ENCODE peak calls at places on chromosomes 4 and X, in nine cellular contexts. I, K, O, X, V, A, M, F and E are unnamed samples.

GRCh38 chr4:143374771-143375170 is 38.1 kb downstream of the GAB1 start:
- DNase-seq in I (no peak), K (no peak), O (no peak), X (no peak), V (no peak), A (no peak), M (no peak), F (no peak), E (no peak)

GRCh38 chr4:113825272-113825671 is 63.7 kb upstream of the CAMK2D start:
- DNase-seq in I (peak; percentile 2), K (no peak), O (no peak), X (no peak), V (no peak), A (no peak), M (no peak), F (no peak), E (no peak)

GRCh38 chr4:20248155-20248558 is 3.5 kb upstream of the SLIT2 start:
- DNase-seq in I (no peak), K (no peak), O (no peak), X (no peak), V (peak; percentile 86), A (no peak), M (peak; percentile 53), F (peak; percentile 88), E (no peak)

GRCh38 chr4:47716017-47716416 is 121.8 kb downstream of the CORIN start:
- DNase-seq in I (no peak), K (no peak), O (no peak), X (no peak), V (no peak), A (peak; percentile 34), M (no peak), F (no peak), E (no peak)

GRCh38 chrX:115311666-115312065 is 22.2 kb downstream of the LUZP4 start:
- DNase-seq in I (no peak), K (peak; percentile 29), O (no peak), X (no peak), V (no peak), A (no peak), M (peak; percentile 23), F (no peak), E (no peak)

GRCh38 chr4:118282692-118283091 is 70.1 kb downstream of the PRSS12 start:
- DNase-seq in I (no peak), K (no peak), O (no peak), X (no peak), V (no peak), A (no peak), M (peak; percentile 10), F (peak; percentile 73), E (no peak)

GRCh38 chr4:41525129-41525528 is 12.8 kb upstream of the LIMCH1 start:
- DNase-seq in I (no peak), K (peak; percentile 54), O (no peak), X (no peak), V (no peak), A (no peak), M (peak; percentile 96), F (peak; percentile 85), E (no peak)

GRCh38 chr4:73499996-73500765 is 18.6 kb downstream of the AFM start:
- DNase-seq in I (no peak), K (no peak), O (no peak), X (no peak), V (no peak), A (peak; percentile 17), M (no peak), F (peak; percentile 27), E (no peak)

GRCh38 chrX:48493890-48494364 is 14.9 kb upstream of the PORCN start:
- DNase-seq in I (no peak), K (no peak), O (no peak), X (no peak), V (no peak), A (no peak), M (peak; percentile 39), F (peak; percentile 79), E (no peak)

GRCh38 chrX:283115-283845 is 2.1 kb downstream of the PLCXD1 start:
- DNase-seq in I (peak; percentile 88), K (peak; percentile 89), O (peak; percentile 89), X (peak; percentile 85), V (peak; percentile 63), A (no peak), M (peak; percentile 90), F (peak; percentile 89), E (peak; percentile 52)

GRCh38 chrX:151754641-151755215 is 20.2 kb downstream of the CNGA2 start:
- DNase-seq in I (no peak), K (no peak), O (no peak), X (no peak), V (no peak), A (no peak), M (no peak), F (peak; percentile 0), E (no peak)

GRCh38 chrX:12138366-12139313 is at the start of gene FRMPD4:
- DNase-seq in I (no peak), K (no peak), O (no peak), X (no peak), V (no peak), A (no peak), M (no peak), F (peak; percentile 50), E (no peak)

GRCh38 chr4:138190452-138190858 is 51.7 kb downstream of the SLC7A11 start:
- DNase-seq in I (no peak), K (no peak), O (no peak), X (no peak), V (no peak), A (no peak), M (no peak), F (no peak), E (no peak)

GRCh38 chr4:180098601-180099000 is 2144.6 kb upstream of the TENM3 start:
- DNase-seq in I (no peak), K (no peak), O (no peak), X (no peak), V (no peak), A (no peak), M (no peak), F (no peak), E (no peak)

GRCh38 chr4:40648141-40648540 is 18.5 kb upstream of the RBM47 start:
- DNase-seq in I (no peak), K (no peak), O (no peak), X (no peak), V (no peak), A (no peak), M (no peak), F (no peak), E (no peak)

GRCh38 chr4:140315032-140315826 is 58.2 kb upstream of the SCOC start:
- DNase-seq in I (no peak), K (no peak), O (no peak), X (no peak), V (no peak), A (no peak), M (no peak), F (no peak), E (no peak)

GRCh38 chr4:113768952-113769351 is 7.4 kb upstream of the CAMK2D start:
- DNase-seq in I (no peak), K (no peak), O (no peak), X (no peak), V (no peak), A (no peak), M (no peak), F (no peak), E (no peak)

GRCh38 chr4:125313497-125313896 is 1.3 kb upstream of the FAT4 start:
- DNase-seq in I (no peak), K (no peak), O (no peak), X (no peak), V (peak; percentile 78), A (peak; percentile 67), M (peak; percentile 91), F (peak; percentile 94), E (peak; percentile 91)

GRCh38 chr4:184819786-184820185 is 6.0 kb downstream of the ACSL1 start:
- DNase-seq in I (no peak), K (no peak), O (no peak), X (no peak), V (no peak), A (no peak), M (no peak), F (no peak), E (no peak)

GRCh38 chr4:16844796-16845586 is 53.5 kb downstream of the LDB2 start:
- DNase-seq in I (no peak), K (no peak), O (no peak), X (no peak), V (no peak), A (no peak), M (peak; percentile 42), F (peak; percentile 2), E (no peak)

GRCh38 chrX:13651150-13651549 is 1.8 kb upstream of the TCEANC start:
- DNase-seq in I (no peak), K (no peak), O (no peak), X (no peak), V (no peak), A (no peak), M (no peak), F (peak; percentile 45), E (no peak)

GRCh38 chr4:11073621-11074051 is 355.1 kb downstream of the HS3ST1 start:
- DNase-seq in I (no peak), K (peak; percentile 1), O (no peak), X (no peak), V (no peak), A (no peak), M (no peak), F (peak; percentile 65), E (peak; percentile 70)

GRCh38 chr4:84336964-84337705 is 162.0 kb downstream of the NKX6-1 start:
- DNase-seq in I (no peak), K (peak; percentile 17), O (no peak), X (no peak), V (no peak), A (peak; percentile 58), M (no peak), F (no peak), E (no peak)

GRCh38 chrX:102723456-102723855 is 2.9 kb downstream of the GPRASP3 start:
- DNase-seq in I (no peak), K (no peak), O (no peak), X (no peak), V (no peak), A (no peak), M (no peak), F (peak; percentile 6), E (no peak)

GRCh38 chrX:38008658-38009057 is 2.3 kb downstream of the SYTL5 start:
- DNase-seq in I (no peak), K (no peak), O (no peak), X (no peak), V (no peak), A (no peak), M (no peak), F (no peak), E (no peak)

GRCh38 chrX:10479508-10479907 is 140.9 kb downstream of the MID1 start:
- DNase-seq in I (no peak), K (no peak), O (no peak), X (no peak), V (no peak), A (no peak), M (no peak), F (no peak), E (no peak)